ENCODE peak calls at places on chromosomes 7 and 10, in four cellular contexts. J is substantia nigra, M is tibial nerve, P is posterior cingulate gyrus. R is an unnamed sample.

GRCh38 chr7:32616625-32617024 is 121.3 kb downstream of the AVL9 start:
- DNase-seq in M (peak; percentile 22), J (no peak), P (no peak), R (no peak)

GRCh38 chr7:131513245-131514061 is 43.0 kb downstream of the PODXL start:
- DNase-seq in M (peak; percentile 86), P (peak; percentile 58), J (peak; percentile 84), R (peak; percentile 83)

GRCh38 chr10:14374745-14375445 is 44.2 kb upstream of the FRMD4A start:
- DNase-seq in J (no peak), P (no peak), M (no peak), R (no peak)

GRCh38 chr7:33724201-33724600 is 181.1 kb upstream of the BMPER start:
- DNase-seq in P (no peak), M (no peak), J (no peak), R (no peak)

GRCh38 chr7:69213882-69214281 is 384.4 kb upstream of the AUTS2 start:
- DNase-seq in P (no peak), M (no peak), J (no peak), R (no peak)

GRCh38 chr10:11034762-11035161 is 17.1 kb downstream of the CELF2 start:
- DNase-seq in M (no peak), P (no peak), J (no peak), R (no peak)

GRCh38 chr10:13977861-13978843 is 352.6 kb downstream of the FRMD4A start:
- DNase-seq in M (no peak), P (no peak), J (no peak), R (no peak)

GRCh38 chr7:96120445-96120844 is 201.5 kb downstream of the SLC25A13 start:
- DNase-seq in J (no peak), P (no peak), M (no peak), R (no peak)

GRCh38 chr7:150451833-150452431 is 1.5 kb downstream of the GIMAP8 start:
- DNase-seq in J (no peak), M (no peak), P (no peak), R (no peak)

R was measured in globus pallidus.